ENCODE peak calls at places on chromosome 12, in ten cellular contexts. One of them, this sample, is unnamed.

GRCh38 chr12:19909418-19909817 is 458.9 kb upstream of the PDE3A start:
- DNase-seq in activated CD4-positive, CD25-positive, alpha-beta regulatory T cell: no peak
- DNase-seq in D341Med: no peak
- DNase-seq in stimulated activated effector memory CD8-positive, alpha-beta T cell treated with anti-CD3 and anti-CD28 coated beads, Interleukin-12 subunit alpha, Interleukin-12 subunit beta, amount 100 ng/mL, for 72 hours: no peak
- DNase-seq in stimulated activated CD8-positive, alpha-beta memory T cell treated with anti-CD3 and anti-CD28 coated beads, Interleukin-4, amount 100 ng/mL, for 4 hours: no peak
- DNase-seq in stimulated activated CD4-positive, alpha-beta T cell treated with anti-CD3 and anti-CD28 coated beads, TNF-alpha, amount 100 ng/mL, for 48 hours: no peak
- DNase-seq in RKO: no peak
- DNase-seq in NCI-H1092 treated with DMSO at 0.1 percent for 48 hours: no peak
- DNase-seq in aorta: no peak
- DNase-seq in NCI-H2029 treated with DMSO at 0.1 percent for 48 hours: no peak
- DNase-seq in this sample: no peak

GRCh38 chr12:11630046-11630706 is 19.3 kb upstream of the ETV6 start:
- DNase-seq in stimulated activated CD4-positive, alpha-beta T cell treated with anti-CD3 and anti-CD28 coated beads, TNF-alpha, amount 100 ng/mL, for 48 hours: no peak
- DNase-seq in aorta: no peak
- DNase-seq in NCI-H1092 treated with DMSO at 0.1 percent for 48 hours: peak; percentile 77
- DNase-seq in NCI-H2029 treated with DMSO at 0.1 percent for 48 hours: peak; percentile 40
- DNase-seq in D341Med: no peak
- DNase-seq in stimulated activated CD8-positive, alpha-beta memory T cell treated with anti-CD3 and anti-CD28 coated beads, Interleukin-4, amount 100 ng/mL, for 4 hours: no peak
- DNase-seq in stimulated activated effector memory CD8-positive, alpha-beta T cell treated with anti-CD3 and anti-CD28 coated beads, Interleukin-12 subunit alpha, Interleukin-12 subunit beta, amount 100 ng/mL, for 72 hours: no peak
- DNase-seq in RKO: no peak
- DNase-seq in activated CD4-positive, CD25-positive, alpha-beta regulatory T cell: no peak
- DNase-seq in this sample: peak; percentile 50

GRCh38 chr12:111870216-111870615 is 28.2 kb downstream of the MAPKAPK5 start:
- DNase-seq in NCI-H1092 treated with DMSO at 0.1 percent for 48 hours: no peak
- DNase-seq in aorta: no peak
- DNase-seq in stimulated activated effector memory CD8-positive, alpha-beta T cell treated with anti-CD3 and anti-CD28 coated beads, Interleukin-12 subunit alpha, Interleukin-12 subunit beta, amount 100 ng/mL, for 72 hours: no peak
- DNase-seq in stimulated activated CD4-positive, alpha-beta T cell treated with anti-CD3 and anti-CD28 coated beads, TNF-alpha, amount 100 ng/mL, for 48 hours: no peak
- DNase-seq in activated CD4-positive, CD25-positive, alpha-beta regulatory T cell: no peak
- DNase-seq in stimulated activated CD8-positive, alpha-beta memory T cell treated with anti-CD3 and anti-CD28 coated beads, Interleukin-4, amount 100 ng/mL, for 4 hours: no peak
- DNase-seq in NCI-H2029 treated with DMSO at 0.1 percent for 48 hours: no peak
- DNase-seq in RKO: no peak
- DNase-seq in D341Med: no peak
- DNase-seq in this sample: no peak

GRCh38 chr12:87274594-87275245 is 754.5 kb downstream of the C12orf50 start:
- DNase-seq in stimulated activated CD8-positive, alpha-beta memory T cell treated with anti-CD3 and anti-CD28 coated beads, Interleukin-4, amount 100 ng/mL, for 4 hours: no peak
- DNase-seq in NCI-H1092 treated with DMSO at 0.1 percent for 48 hours: peak; percentile 6
- DNase-seq in activated CD4-positive, CD25-positive, alpha-beta regulatory T cell: no peak
- DNase-seq in RKO: peak; percentile 51
- DNase-seq in D341Med: peak; percentile 33
- DNase-seq in NCI-H2029 treated with DMSO at 0.1 percent for 48 hours: no peak
- DNase-seq in stimulated activated CD4-positive, alpha-beta T cell treated with anti-CD3 and anti-CD28 coated beads, TNF-alpha, amount 100 ng/mL, for 48 hours: no peak
- DNase-seq in aorta: no peak
- DNase-seq in stimulated activated effector memory CD8-positive, alpha-beta T cell treated with anti-CD3 and anti-CD28 coated beads, Interleukin-12 subunit alpha, Interleukin-12 subunit beta, amount 100 ng/mL, for 72 hours: no peak
- DNase-seq in this sample: peak; percentile 61

GRCh38 chr12:71942259-71942658 is 3.6 kb downstream of the TPH2 start:
- DNase-seq in aorta: no peak
- DNase-seq in stimulated activated effector memory CD8-positive, alpha-beta T cell treated with anti-CD3 and anti-CD28 coated beads, Interleukin-12 subunit alpha, Interleukin-12 subunit beta, amount 100 ng/mL, for 72 hours: no peak
- DNase-seq in stimulated activated CD4-positive, alpha-beta T cell treated with anti-CD3 and anti-CD28 coated beads, TNF-alpha, amount 100 ng/mL, for 48 hours: no peak
- DNase-seq in NCI-H1092 treated with DMSO at 0.1 percent for 48 hours: no peak
- DNase-seq in stimulated activated CD8-positive, alpha-beta memory T cell treated with anti-CD3 and anti-CD28 coated beads, Interleukin-4, amount 100 ng/mL, for 4 hours: no peak
- DNase-seq in RKO: no peak
- DNase-seq in D341Med: no peak
- DNase-seq in activated CD4-positive, CD25-positive, alpha-beta regulatory T cell: no peak
- DNase-seq in NCI-H2029 treated with DMSO at 0.1 percent for 48 hours: no peak
- DNase-seq in this sample: no peak

GRCh38 chr12:112170376-112170775 is 45.0 kb downstream of the TRAFD1 start:
- DNase-seq in stimulated activated CD4-positive, alpha-beta T cell treated with anti-CD3 and anti-CD28 coated beads, TNF-alpha, amount 100 ng/mL, for 48 hours: peak; percentile 13
- DNase-seq in stimulated activated effector memory CD8-positive, alpha-beta T cell treated with anti-CD3 and anti-CD28 coated beads, Interleukin-12 subunit alpha, Interleukin-12 subunit beta, amount 100 ng/mL, for 72 hours: no peak
- DNase-seq in D341Med: peak; percentile 73
- DNase-seq in aorta: no peak
- DNase-seq in RKO: peak; percentile 20
- DNase-seq in NCI-H2029 treated with DMSO at 0.1 percent for 48 hours: no peak
- DNase-seq in stimulated activated CD8-positive, alpha-beta memory T cell treated with anti-CD3 and anti-CD28 coated beads, Interleukin-4, amount 100 ng/mL, for 4 hours: peak; percentile 12
- DNase-seq in activated CD4-positive, CD25-positive, alpha-beta regulatory T cell: no peak
- DNase-seq in NCI-H1092 treated with DMSO at 0.1 percent for 48 hours: no peak
- DNase-seq in this sample: peak; percentile 35

GRCh38 chr12:94770777-94771176 is 120.4 kb upstream of the TMCC3 start:
- DNase-seq in D341Med: no peak
- DNase-seq in stimulated activated CD4-positive, alpha-beta T cell treated with anti-CD3 and anti-CD28 coated beads, TNF-alpha, amount 100 ng/mL, for 48 hours: no peak
- DNase-seq in aorta: no peak
- DNase-seq in activated CD4-positive, CD25-positive, alpha-beta regulatory T cell: no peak
- DNase-seq in NCI-H1092 treated with DMSO at 0.1 percent for 48 hours: no peak
- DNase-seq in stimulated activated CD8-positive, alpha-beta memory T cell treated with anti-CD3 and anti-CD28 coated beads, Interleukin-4, amount 100 ng/mL, for 4 hours: no peak
- DNase-seq in stimulated activated effector memory CD8-positive, alpha-beta T cell treated with anti-CD3 and anti-CD28 coated beads, Interleukin-12 subunit alpha, Interleukin-12 subunit beta, amount 100 ng/mL, for 72 hours: no peak
- DNase-seq in NCI-H2029 treated with DMSO at 0.1 percent for 48 hours: no peak
- DNase-seq in RKO: no peak
- DNase-seq in this sample: no peak

GRCh38 chr12:28780096-28780495 is 369.0 kb upstream of the FAR2 start:
- DNase-seq in D341Med: no peak
- DNase-seq in activated CD4-positive, CD25-positive, alpha-beta regulatory T cell: no peak
- DNase-seq in stimulated activated CD8-positive, alpha-beta memory T cell treated with anti-CD3 and anti-CD28 coated beads, Interleukin-4, amount 100 ng/mL, for 4 hours: no peak
- DNase-seq in NCI-H1092 treated with DMSO at 0.1 percent for 48 hours: no peak
- DNase-seq in stimulated activated CD4-positive, alpha-beta T cell treated with anti-CD3 and anti-CD28 coated beads, TNF-alpha, amount 100 ng/mL, for 48 hours: no peak
- DNase-seq in RKO: peak; percentile 86
- DNase-seq in NCI-H2029 treated with DMSO at 0.1 percent for 48 hours: no peak
- DNase-seq in stimulated activated effector memory CD8-positive, alpha-beta T cell treated with anti-CD3 and anti-CD28 coated beads, Interleukin-12 subunit alpha, Interleukin-12 subunit beta, amount 100 ng/mL, for 72 hours: no peak
- DNase-seq in aorta: no peak
- DNase-seq in this sample: no peak

GRCh38 chr12:115024531-115024930 is 340.6 kb upstream of the TBX3 start:
- DNase-seq in stimulated activated CD4-positive, alpha-beta T cell treated with anti-CD3 and anti-CD28 coated beads, TNF-alpha, amount 100 ng/mL, for 48 hours: no peak
- DNase-seq in activated CD4-positive, CD25-positive, alpha-beta regulatory T cell: no peak
- DNase-seq in aorta: no peak
- DNase-seq in stimulated activated CD8-positive, alpha-beta memory T cell treated with anti-CD3 and anti-CD28 coated beads, Interleukin-4, amount 100 ng/mL, for 4 hours: no peak
- DNase-seq in stimulated activated effector memory CD8-positive, alpha-beta T cell treated with anti-CD3 and anti-CD28 coated beads, Interleukin-12 subunit alpha, Interleukin-12 subunit beta, amount 100 ng/mL, for 72 hours: no peak
- DNase-seq in NCI-H2029 treated with DMSO at 0.1 percent for 48 hours: no peak
- DNase-seq in NCI-H1092 treated with DMSO at 0.1 percent for 48 hours: no peak
- DNase-seq in D341Med: no peak
- DNase-seq in RKO: no peak
- DNase-seq in this sample: no peak

This sample was measured in cardiac muscle cell.